ENCODE peak calls at places on chromosomes 3 and 15, in nine cellular contexts. K, F, A, X, O, P, H, G and V are unnamed samples.
A peak's percentile ranks its signal among the peaks of the same experiment; 100 is the strongest.

GRCh38 chr3:43709022-43709421 is 18.3 kb downstream of the ABHD5 start:
- DNase-seq in K (peak; percentile 39), F (no peak), A (no peak), X (no peak), O (no peak), P (no peak), H (no peak), G (no peak), V (no peak)

GRCh38 chr3:197575362-197575761 is 19.6 kb upstream of the BDH1 start:
- DNase-seq in K (no peak), F (no peak), A (no peak), X (no peak), O (no peak), P (no peak), H (no peak), G (no peak), V (no peak)

GRCh38 chr15:92170897-92171296 is 222.8 kb upstream of the ST8SIA2 start:
- DNase-seq in K (no peak), F (no peak), A (no peak), X (no peak), O (no peak), P (no peak), H (no peak), G (no peak), V (no peak)

GRCh38 chr15:41979493-41980266 is 7.3 kb upstream of the EHD4 start:
- DNase-seq in K (no peak), F (no peak), A (no peak), X (peak; percentile 33), O (no peak), P (no peak), H (no peak), G (no peak), V (no peak)

GRCh38 chr3:66463054-66463631 is 37.7 kb downstream of the LRIG1 start:
- DNase-seq in K (no peak), F (no peak), A (no peak), X (no peak), O (no peak), P (no peak), H (no peak), G (no peak), V (no peak)

GRCh38 chr3:76582632-76583378 is 457.1 kb upstream of the ROBO2 start:
- DNase-seq in K (no peak), F (no peak), A (no peak), X (no peak), O (no peak), P (no peak), H (no peak), G (no peak), V (no peak)

GRCh38 chr3:179446501-179446900 is 4.8 kb downstream of the GNB4 start:
- DNase-seq in K (no peak), F (no peak), A (no peak), X (no peak), O (no peak), P (no peak), H (no peak), G (no peak), V (no peak)

GRCh38 chr3:27596334-27596841 is 112.2 kb upstream of the SLC4A7 start:
- DNase-seq in K (peak; percentile 34), F (no peak), A (no peak), X (no peak), O (no peak), P (no peak), H (no peak), G (no peak), V (no peak)

GRCh38 chr15:100900136-100900894 is 18.8 kb upstream of the LRRK1 start:
- DNase-seq in K (no peak), F (no peak), A (no peak), X (peak; percentile 68), O (no peak), P (no peak), H (no peak), G (peak; percentile 73), V (no peak)

GRCh38 chr3:86930831-86931230 is 60.1 kb downstream of the VGLL3 start:
- DNase-seq in K (no peak), F (no peak), A (no peak), X (no peak), O (no peak), P (no peak), H (no peak), G (no peak), V (no peak)

GRCh38 chr3:181719298-181719859 is 7.7 kb downstream of the SOX2 start:
- DNase-seq in K (no peak), F (no peak), A (no peak), X (no peak), O (no peak), P (no peak), H (no peak), G (no peak), V (no peak)

GRCh38 chr3:181720281-181720680 is 8.6 kb downstream of the SOX2 start:
- DNase-seq in K (no peak), F (no peak), A (no peak), X (no peak), O (no peak), P (no peak), H (no peak), G (no peak), V (no peak)

GRCh38 chr3:181716916-181717315 is 5.2 kb downstream of the SOX2 start:
- DNase-seq in K (no peak), F (no peak), A (no peak), X (no peak), O (no peak), P (no peak), H (no peak), G (no peak), V (no peak)

GRCh38 chr3:181717505-181717904 is 5.8 kb downstream of the SOX2 start:
- DNase-seq in K (no peak), F (no peak), A (no peak), X (no peak), O (no peak), P (no peak), H (no peak), G (no peak), V (no peak)

GRCh38 chr3:181718416-181718815 is 6.7 kb downstream of the SOX2 start:
- DNase-seq in K (no peak), F (no peak), A (no peak), X (no peak), O (no peak), P (no peak), H (no peak), G (no peak), V (no peak)
- H3K27me3 ChIP-seq in K (peaks cover 27% of the 10 kb centered on the region), F (peaks cover 99% of the 10 kb centered on the region), A (peaks cover 19% of the 10 kb centered on the region), X (peaks cover 100% of the 10 kb centered on the region), O (peaks cover 69% of the 10 kb centered on the region), P (no peaks in the 10 kb centered on the region), H (peaks cover 68% of the 10 kb centered on the region), G (peaks cover 80% of the 10 kb centered on the region), V (peaks cover 98% of the 10 kb centered on the region)

GRCh38 chr3:15649341-15649740 is 47.8 kb downstream of the BTD start:
- DNase-seq in K (no peak), F (no peak), A (no peak), X (no peak), O (no peak), P (no peak), H (no peak), G (no peak), V (no peak)

GRCh38 chr3:15645740-15646490 is 44.4 kb downstream of the BTD start:
- DNase-seq in K (peak; percentile 50), F (no peak), A (peak; percentile 62), X (no peak), O (no peak), P (no peak), H (no peak), G (peak; percentile 92), V (no peak)

GRCh38 chr3:15647629-15648167 is 46.2 kb downstream of the BTD start:
- DNase-seq in K (peak; percentile 78), F (no peak), A (no peak), X (peak; percentile 54), O (no peak), P (no peak), H (peak; percentile 58), G (no peak), V (no peak)

GRCh38 chr3:15645246-15645645 is 43.7 kb downstream of the BTD start:
- DNase-seq in K (no peak), F (no peak), A (no peak), X (no peak), O (no peak), P (no peak), H (no peak), G (no peak), V (no peak)

DNA sequence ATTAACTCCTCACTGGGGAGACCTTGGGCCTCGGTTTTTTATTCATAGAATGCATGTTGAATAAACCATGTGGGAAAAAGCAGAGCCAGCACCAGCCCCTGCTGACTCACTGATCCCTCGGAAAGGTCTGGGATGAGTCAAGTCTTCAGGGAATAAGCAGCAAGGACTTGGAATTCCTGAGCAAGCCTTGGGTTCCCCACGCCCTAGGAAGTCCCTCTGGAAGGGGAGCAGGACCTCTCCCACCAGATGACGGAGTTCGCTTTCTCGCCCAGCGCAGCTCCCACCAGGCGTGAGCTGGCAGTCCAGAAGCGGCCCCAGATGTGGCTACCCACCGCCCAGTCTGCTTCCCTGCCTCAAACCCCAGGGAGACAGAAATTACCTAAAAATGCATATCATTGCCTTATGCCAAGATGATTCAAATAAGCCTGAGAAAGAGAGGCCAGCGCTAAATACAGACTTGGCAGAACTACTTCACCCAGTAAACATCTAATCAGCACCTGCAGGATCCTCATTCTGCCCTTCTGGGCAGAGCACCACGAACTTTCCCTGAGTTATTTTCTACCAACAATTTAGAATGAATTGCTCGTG is 45.5 kb downstream of the BTD start:
- DNase-seq in K (peak; percentile 95), F (peak; percentile 40), A (peak; percentile 74), X (no peak), O (no peak), P (no peak), H (no peak), G (peak; percentile 94), V (no peak)
- H3K4me3 ChIP-seq in K (peak overlapping the region; percentile 5), F (no peak overlapping the region), A (no peak overlapping the region), X (no peak overlapping the region), O (no peak overlapping the region), P (no peak overlapping the region), H (peak overlapping the region; percentile 7), G (no peak overlapping the region), V (no peak overlapping the region)

GRCh38 chr3:144586382-144586781 is 614.8 kb downstream of the DIPK2A start:
- DNase-seq in K (peak; percentile 29), F (no peak), A (no peak), X (no peak), O (no peak), P (no peak), H (no peak), G (no peak), V (no peak)
- TF ChIP-seq CTCF in K (no peak), F (no peak), A (no peak), X (no peak), O (no peak), P (no peak), H (no peak), G (no peak), V (no peak)

DNA sequence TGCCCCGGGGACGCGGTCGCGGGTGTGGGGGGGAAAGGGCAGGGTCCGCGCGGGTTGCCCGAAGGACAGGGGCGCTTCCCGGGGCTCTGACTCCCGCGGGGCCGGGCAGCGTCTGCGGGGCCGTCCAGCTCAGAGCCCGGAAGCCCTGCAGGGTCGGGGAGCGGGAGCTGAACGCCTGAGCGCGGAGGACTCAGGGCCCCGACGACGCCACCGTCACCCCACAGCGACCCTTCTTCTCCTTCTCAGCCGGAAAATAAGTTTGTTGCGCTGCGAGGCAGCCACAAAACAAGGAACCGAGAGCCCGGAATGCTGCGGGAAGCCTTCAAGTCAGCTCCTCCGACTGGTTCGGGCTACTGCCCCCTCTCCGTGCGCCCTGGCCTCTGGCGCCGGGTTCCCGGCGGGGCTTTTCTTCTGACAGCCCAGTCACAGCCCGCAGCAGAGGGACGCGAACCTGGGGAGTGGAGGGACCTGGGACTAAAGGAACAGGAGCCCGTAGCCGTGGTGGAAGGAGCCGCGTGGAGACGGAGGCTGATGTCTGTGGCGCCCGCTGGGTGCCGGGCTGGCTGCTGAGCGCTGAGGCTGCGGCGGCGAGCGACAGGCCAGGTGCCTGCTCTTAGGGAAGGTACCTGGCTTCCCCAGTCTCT is 484 bp downstream of the CNTN4 start:
- DNase-seq in K (no peak), F (no peak), A (peak; percentile 21), X (peak; percentile 34), O (no peak), P (no peak), H (no peak), G (no peak), V (no peak)
- H3K27me3 ChIP-seq in K (no peaks in the 10 kb centered on the region), F (peaks cover 29% of the 10 kb centered on the region), A (no peaks in the 10 kb centered on the region), X (peaks cover 25% of the 10 kb centered on the region), O (peaks cover 18% of the 10 kb centered on the region), P (no peaks in the 10 kb centered on the region), H (peaks cover 6% of the 10 kb centered on the region), G (peaks cover 44% of the 10 kb centered on the region), V (no peaks in the 10 kb centered on the region)